ENCODE peak calls at places on chromosomes 13 and 19, in seven cellular contexts. One of them, this sample, is unnamed.

GRCh38 chr13:112106467-112107141 is 39.7 kb downstream of the SOX1 start:
- DNase-seq in HepG2: peak; percentile 6
- DNase-seq in SK-N-SH: no peak
- DNase-seq in GM12878: no peak
- DNase-seq in K562: no peak
- DNase-seq in GM12892: no peak
- DNase-seq in H1: no peak
- DNase-seq in this sample: no peak

GRCh38 chr13:97141564-97142005 is 80.5 kb upstream of the MBNL2 start:
- DNase-seq in K562: peak; percentile 71
- DNase-seq in H1: no peak
- DNase-seq in GM12878: peak; percentile 23
- DNase-seq in HepG2: peak; percentile 96
- DNase-seq in GM12892: no peak
- DNase-seq in SK-N-SH: no peak
- DNase-seq in this sample: no peak

GRCh38 chr19:40589723-40590429 is 11.3 kb upstream of the LTBP4 start:
- DNase-seq in GM12892: no peak
- DNase-seq in H1: no peak
- DNase-seq in GM12878: no peak
- DNase-seq in HepG2: no peak
- DNase-seq in K562: no peak
- DNase-seq in SK-N-SH: no peak
- DNase-seq in this sample: no peak

GRCh38 chr13:112842931-112843391 is 126.1 kb upstream of the MCF2L start:
- DNase-seq in SK-N-SH: no peak
- DNase-seq in GM12892: no peak
- DNase-seq in HepG2: no peak
- DNase-seq in H1: no peak
- DNase-seq in GM12878: no peak
- DNase-seq in K562: no peak
- DNase-seq in this sample: no peak

GRCh38 chr13:45370922-45371406 is 30.0 kb upstream of the TPT1 start:
- DNase-seq in GM12878: no peak
- DNase-seq in K562: peak; percentile 73
- DNase-seq in SK-N-SH: peak; percentile 34
- DNase-seq in HepG2: no peak
- DNase-seq in GM12892: peak; percentile 63
- DNase-seq in H1: peak; percentile 92
- DNase-seq in this sample: peak; percentile 58

GRCh38 chr19:1290699-1291651 is 5.3 kb downstream of the EFNA2 start:
- DNase-seq in GM12892: no peak
- DNase-seq in K562: no peak
- DNase-seq in GM12878: no peak
- DNase-seq in HepG2: peak; percentile 76
- DNase-seq in H1: no peak
- DNase-seq in SK-N-SH: no peak
- DNase-seq in this sample: no peak

GRCh38 chr13:48978942-48979601 is 3.4 kb downstream of the FNDC3A start:
- DNase-seq in GM12878: no peak
- DNase-seq in K562: no peak
- DNase-seq in SK-N-SH: no peak
- DNase-seq in GM12892: no peak
- DNase-seq in HepG2: no peak
- DNase-seq in H1: no peak
- DNase-seq in this sample: no peak

GRCh38 chr13:39376088-39376487 is 226.9 kb downstream of the LHFPL6 start:
- DNase-seq in GM12878: no peak
- DNase-seq in H1: no peak
- DNase-seq in K562: no peak
- DNase-seq in GM12892: no peak
- DNase-seq in SK-N-SH: no peak
- DNase-seq in HepG2: no peak
- DNase-seq in this sample: no peak

GRCh38 chr13:110209950-110210603 is 96.9 kb downstream of the COL4A1 start:
- DNase-seq in SK-N-SH: no peak
- DNase-seq in HepG2: no peak
- DNase-seq in GM12892: no peak
- DNase-seq in K562: no peak
- DNase-seq in H1: no peak
- DNase-seq in GM12878: no peak
- DNase-seq in this sample: no peak

GRCh38 chr13:75798353-75799245 is 162.5 kb downstream of the LMO7 start:
- DNase-seq in H1: no peak
- DNase-seq in GM12878: no peak
- DNase-seq in GM12892: no peak
- DNase-seq in SK-N-SH: no peak
- DNase-seq in HepG2: no peak
- DNase-seq in K562: no peak
- DNase-seq in this sample: no peak

GRCh38 chr19:15177269-15178116 is 23.3 kb downstream of the NOTCH3 start:
- DNase-seq in HepG2: peak; percentile 54
- DNase-seq in H1: peak; percentile 95
- DNase-seq in SK-N-SH: peak; percentile 95
- DNase-seq in GM12892: peak; percentile 73
- DNase-seq in GM12878: peak; percentile 4
- DNase-seq in K562: peak; percentile 76
- DNase-seq in this sample: peak; percentile 86
- TF ChIP-seq TAF1 in HepG2: no peak
- TF ChIP-seq TAF1 in H1: no peak
- TF ChIP-seq TAF1 in SK-N-SH: no peak
- TF ChIP-seq TAF1 in GM12892: no peak
- TF ChIP-seq TAF1 in GM12878: no peak
- TF ChIP-seq TAF1 in K562: no peak
- TF ChIP-seq TAF1 in this sample: no peak

DNA sequence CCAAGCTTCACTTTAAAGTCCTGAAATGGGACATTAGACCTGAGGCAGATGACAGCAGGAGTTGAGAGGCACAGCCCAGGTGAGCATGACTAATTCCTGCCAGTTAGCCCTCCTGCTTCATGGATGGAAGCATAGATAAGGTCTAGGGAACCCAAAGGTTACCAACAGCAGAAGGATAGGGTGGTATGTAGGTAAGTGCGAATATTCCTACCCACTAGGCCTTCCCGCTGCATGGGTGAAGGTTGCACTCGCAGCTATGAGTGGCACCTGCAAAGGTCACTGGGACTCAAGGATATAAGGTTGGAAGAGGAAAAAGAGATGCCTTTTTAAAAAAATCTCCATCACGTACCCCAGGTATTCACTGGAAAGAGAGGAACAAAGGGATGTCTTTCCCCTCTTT is 12.2 kb upstream of the MLLT1 start:
- DNase-seq in H1: no peak
- DNase-seq in GM12878: no peak
- DNase-seq in GM12892: no peak
- DNase-seq in HepG2: no peak
- DNase-seq in SK-N-SH: no peak
- DNase-seq in K562: peak; percentile 18
- DNase-seq in this sample: no peak
- TF ChIP-seq TAF1 in H1: no peak
- TF ChIP-seq TAF1 in GM12878: no peak
- TF ChIP-seq TAF1 in GM12892: no peak
- TF ChIP-seq TAF1 in HepG2: no peak
- TF ChIP-seq TAF1 in SK-N-SH: no peak
- TF ChIP-seq TAF1 in K562: no peak
- TF ChIP-seq TAF1 in this sample: no peak

DNA sequence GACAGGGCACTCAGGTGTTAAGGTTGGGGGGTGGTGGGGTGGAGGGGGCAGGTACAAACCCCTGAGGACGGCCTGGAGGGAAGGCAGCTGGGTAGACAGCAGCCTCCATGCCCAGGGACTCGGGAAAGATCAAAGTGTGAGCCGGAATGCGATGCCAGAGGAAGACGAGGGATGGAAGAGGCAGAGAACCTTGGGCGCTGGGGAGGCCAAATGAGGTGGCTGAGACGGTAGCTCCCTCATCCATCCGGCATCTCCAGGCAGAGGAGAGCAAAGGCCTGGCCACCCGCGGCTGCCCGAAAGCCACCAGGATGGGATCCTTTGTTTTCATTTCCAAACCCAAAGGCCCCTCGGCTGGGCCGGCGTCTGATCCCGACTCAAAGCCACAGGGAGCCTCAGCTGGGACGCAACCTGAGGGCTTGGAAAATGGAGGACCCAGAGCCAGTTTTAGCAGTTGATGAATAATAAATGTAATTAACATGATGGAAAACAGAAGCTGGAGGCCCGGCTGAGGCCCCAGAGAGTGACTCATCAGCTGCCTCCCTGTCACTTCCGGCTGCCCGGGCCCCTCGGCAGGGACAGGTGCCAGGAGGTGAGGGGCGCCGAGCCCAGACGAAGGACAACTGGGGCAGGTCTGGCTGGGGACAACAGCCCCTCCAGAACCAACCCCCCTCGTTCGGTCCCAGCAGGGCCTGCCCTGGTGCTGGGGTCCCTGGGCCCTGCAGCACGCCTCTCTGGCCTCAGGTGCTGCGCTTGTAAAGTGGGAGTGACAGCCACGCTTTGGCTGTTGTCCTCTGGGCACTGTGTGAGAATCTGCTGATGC is 61.6 kb downstream of the CEBPG start:
- DNase-seq in GM12892: no peak
- DNase-seq in K562: no peak
- DNase-seq in HepG2: no peak
- DNase-seq in H1: no peak
- DNase-seq in SK-N-SH: peak; percentile 90
- DNase-seq in GM12878: no peak
- DNase-seq in this sample: no peak
- TF ChIP-seq TAF1 in GM12892: no peak
- TF ChIP-seq TAF1 in K562: no peak
- TF ChIP-seq TAF1 in HepG2: no peak
- TF ChIP-seq TAF1 in H1: no peak
- TF ChIP-seq TAF1 in SK-N-SH: no peak
- TF ChIP-seq TAF1 in GM12878: no peak
- TF ChIP-seq TAF1 in this sample: no peak

GRCh38 chr13:36131215-36131930 is at the start of gene DCLK1:
- DNase-seq in GM12878: no peak
- DNase-seq in GM12892: no peak
- DNase-seq in HepG2: no peak
- DNase-seq in SK-N-SH: peak; percentile 80
- DNase-seq in H1: peak; percentile 77
- DNase-seq in K562: no peak
- DNase-seq in this sample: no peak
- TF ChIP-seq TAF1 in GM12878: no peak
- TF ChIP-seq TAF1 in GM12892: no peak
- TF ChIP-seq TAF1 in HepG2: no peak
- TF ChIP-seq TAF1 in SK-N-SH: no peak
- TF ChIP-seq TAF1 in H1: no peak
- TF ChIP-seq TAF1 in K562: no peak
- TF ChIP-seq TAF1 in this sample: no peak

GRCh38 chr19:35040474-35040825 is 1.1 kb upstream of the HPN start:
- DNase-seq in SK-N-SH: no peak
- DNase-seq in GM12878: no peak
- DNase-seq in H1: no peak
- DNase-seq in HepG2: no peak
- DNase-seq in GM12892: no peak
- DNase-seq in K562: no peak
- DNase-seq in this sample: no peak

GRCh38 chr19:35042056-35042730 is 672 bp downstream of the HPN start:
- DNase-seq in SK-N-SH: no peak
- DNase-seq in H1: no peak
- DNase-seq in K562: no peak
- DNase-seq in GM12878: no peak
- DNase-seq in HepG2: peak; percentile 89
- DNase-seq in GM12892: no peak
- DNase-seq in this sample: no peak

GRCh38 chr19:35039881-35040456 is 1.6 kb upstream of the HPN start:
- DNase-seq in GM12892: no peak
- DNase-seq in H1: peak; percentile 66
- DNase-seq in GM12878: no peak
- DNase-seq in SK-N-SH: no peak
- DNase-seq in HepG2: peak; percentile 70
- DNase-seq in K562: no peak
- DNase-seq in this sample: no peak

GRCh38 chr19:35041548-35042055 is at the start of gene HPN:
- DNase-seq in K562: no peak
- DNase-seq in H1: peak; percentile 86
- DNase-seq in GM12878: no peak
- DNase-seq in SK-N-SH: no peak
- DNase-seq in HepG2: peak; percentile 77
- DNase-seq in GM12892: no peak
- DNase-seq in this sample: no peak

DNA sequence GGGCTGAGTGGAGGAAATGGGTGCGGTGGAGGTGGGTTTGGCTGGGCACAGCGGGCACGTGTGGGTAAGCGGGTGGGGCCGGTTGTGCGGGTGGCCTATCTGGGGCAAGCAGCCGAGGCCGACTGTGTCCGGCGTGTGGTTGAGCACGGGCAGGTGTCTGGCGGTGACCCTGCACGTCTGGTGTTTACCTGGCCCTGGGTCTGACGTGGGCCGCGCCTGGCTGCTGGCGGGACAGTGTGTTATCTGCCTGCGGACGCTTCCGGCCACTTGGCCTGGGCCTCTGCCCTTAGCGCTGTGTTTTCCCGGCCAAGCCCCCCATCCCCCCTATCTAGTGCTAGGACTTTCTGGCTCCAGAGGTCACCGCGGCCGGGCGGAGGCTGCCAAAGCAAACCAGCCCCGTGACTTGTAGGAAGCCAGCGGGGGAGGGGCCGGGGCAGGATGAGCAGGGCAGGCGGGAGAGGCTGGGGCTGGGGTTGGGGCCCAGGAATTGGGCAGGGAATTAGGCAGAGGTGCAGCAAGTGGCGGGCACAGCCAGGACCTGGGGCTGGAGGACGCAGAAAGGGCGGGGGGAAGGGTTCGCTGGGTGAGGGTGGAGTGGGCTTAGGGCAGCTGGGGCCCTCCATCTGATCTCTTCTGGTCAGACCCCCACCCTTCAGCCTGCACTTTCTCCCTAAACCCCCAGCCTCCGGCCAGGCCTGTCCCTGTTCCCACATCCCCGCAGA is 534 bp upstream of the HPN start:
- DNase-seq in GM12878: no peak
- DNase-seq in SK-N-SH: no peak
- DNase-seq in K562: peak; percentile 91
- DNase-seq in GM12892: no peak
- DNase-seq in HepG2: peak; percentile 96
- DNase-seq in H1: peak; percentile 86
- DNase-seq in this sample: no peak
- TF ChIP-seq TAF1 in GM12878: no peak
- TF ChIP-seq TAF1 in SK-N-SH: no peak
- TF ChIP-seq TAF1 in K562: no peak
- TF ChIP-seq TAF1 in GM12892: no peak
- TF ChIP-seq TAF1 in HepG2: peak; percentile 74
- TF ChIP-seq TAF1 in H1: peak; percentile 47
- TF ChIP-seq TAF1 in this sample: no peak

GRCh38 chr13:46559272-46559805 is 6.4 kb downstream of the LRCH1 start:
- DNase-seq in HepG2: no peak
- DNase-seq in GM12892: no peak
- DNase-seq in GM12878: no peak
- DNase-seq in K562: no peak
- DNase-seq in SK-N-SH: no peak
- DNase-seq in H1: no peak
- DNase-seq in this sample: no peak
- TF ChIP-seq TAF1 in HepG2: no peak
- TF ChIP-seq TAF1 in GM12892: no peak
- TF ChIP-seq TAF1 in GM12878: no peak
- TF ChIP-seq TAF1 in K562: no peak
- TF ChIP-seq TAF1 in SK-N-SH: no peak
- TF ChIP-seq TAF1 in H1: no peak
- TF ChIP-seq TAF1 in this sample: no peak

GRCh38 chr19:30634431-30634830 is 262.2 kb downstream of the ZNF536 start:
- DNase-seq in GM12892: no peak
- DNase-seq in H1: no peak
- DNase-seq in GM12878: no peak
- DNase-seq in HepG2: no peak
- DNase-seq in K562: no peak
- DNase-seq in SK-N-SH: no peak
- DNase-seq in this sample: no peak
- TF ChIP-seq TAF1 in GM12892: no peak
- TF ChIP-seq TAF1 in H1: no peak
- TF ChIP-seq TAF1 in GM12878: no peak
- TF ChIP-seq TAF1 in HepG2: no peak
- TF ChIP-seq TAF1 in K562: no peak
- TF ChIP-seq TAF1 in SK-N-SH: no peak
- TF ChIP-seq TAF1 in this sample: no peak